ENCODE peak calls at places on chromosomes 13 and 19, in six cellular contexts. W is IMR-90, K is fibroblast of lung, R is GM23338, C is neural progenitor cell, A is PC-9. L is an unnamed sample.

GRCh38 chr19:21269813-21270212 is 59.4 kb downstream of the ZNF708 start:
- DNase-seq in W (no peak), K (no peak), R (no peak), C (no peak), A (no peak), L (no peak)

GRCh38 chr19:34960103-34960805 is 3.8 kb downstream of the ZNF792 start:
- DNase-seq in W (peak), K (peak), R (no peak), C (no peak), A (peak), L (no peak)

GRCh38 chr19:33400856-33401682 is 27.6 kb downstream of the CEBPG start:
- DNase-seq in W (no peak), K (no peak), R (no peak), C (no peak), A (no peak), L (no peak)

GRCh38 chr13:37627428-37627827 is 28.9 kb upstream of the POSTN start:
- DNase-seq in W (no peak), K (no peak), R (no peak), C (no peak), A (no peak), L (no peak)

GRCh38 chr19:18274303-18274775 is at the start of gene IQCN:
- DNase-seq in W (no peak), K (peak), R (peak), C (no peak), A (peak), L (peak)

GRCh38 chr19:17969096-17969792 is 2.3 kb downstream of the KCNN1 start:
- DNase-seq in W (no peak), K (no peak), R (no peak), C (no peak), A (no peak), L (no peak)

GRCh38 chr19:5913739-5914357 is at the start of gene CAPS:
- DNase-seq in W (peak), K (peak), R (no peak), C (no peak), A (peak), L (no peak)

GRCh38 chr19:4984448-4984990 is 15.6 kb downstream of the KDM4B start:
- DNase-seq in W (no peak), K (no peak), R (no peak), C (no peak), A (no peak), L (no peak)

GRCh38 chr13:102310691-102311432 is 91.0 kb downstream of the FGF14 start:
- DNase-seq in W (no peak), K (no peak), R (no peak), C (no peak), A (no peak), L (no peak)

GRCh38 chr13:51494151-51494550 is 41.3 kb upstream of the INTS6 start:
- DNase-seq in W (peak), K (peak), R (no peak), C (no peak), A (no peak), L (peak)

GRCh38 chr13:114105351-114106225 is 26.8 kb downstream of the RASA3 start:
- DNase-seq in W (no peak), K (no peak), R (no peak), C (no peak), A (no peak), L (no peak)

DNA sequence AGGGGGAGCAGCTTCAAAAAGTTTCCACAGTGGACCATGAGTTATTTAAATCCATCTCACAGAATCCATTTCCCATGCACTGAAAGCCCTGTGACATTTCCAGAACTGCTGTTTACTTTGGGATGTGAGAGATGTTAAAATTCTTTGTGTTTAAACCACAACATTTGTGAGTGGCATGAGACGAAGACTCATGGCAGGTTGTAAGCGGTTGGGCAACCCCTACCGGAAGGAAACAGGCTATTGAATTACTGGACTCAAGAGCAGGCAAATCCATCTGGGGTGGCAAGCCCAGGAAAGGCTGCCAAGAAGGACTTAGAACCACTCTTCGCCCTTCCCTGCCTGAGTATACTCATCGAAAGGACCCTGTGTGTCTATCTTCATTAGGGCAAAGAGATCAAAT is 22.3 kb upstream of the CLDN10 start:
- DNase-seq in W (peak), K (peak), R (no peak), C (no peak), A (peak), L (no peak)
- H2AFZ ChIP-seq in W (no peak), K (no peak), R (peak), C (peak), A (no peak), L (no peak)

GRCh38 chr19:47598407-47599349 is 10.3 kb upstream of the BICRA start:
- DNase-seq in W (peak), K (peak), R (peak), C (peak), A (peak), L (peak)
- H3K4me3 ChIP-seq in W (peak), K (peak), R (peak), C (peak), A (peak), L (peak)

GRCh38 chr13:63690672-63691071 is 2275.0 kb upstream of the PCDH20 start:
- DNase-seq in W (peak), K (no peak), R (no peak), C (no peak), A (no peak), L (no peak)
- H2AFZ ChIP-seq in W (no peak), K (no peak), R (no peak), C (peak), A (peak), L (no peak)

GRCh38 chr19:41323430-41324125 is 13.6 kb downstream of the CCDC97 start:
- DNase-seq in W (peak), K (peak), R (peak), C (no peak), A (no peak), L (peak)

GRCh38 chr19:41325640-41325946 is 15.6 kb downstream of the CCDC97 start:
- DNase-seq in W (no peak), K (no peak), R (no peak), C (no peak), A (no peak), L (no peak)

GRCh38 chr19:41325947-41326706 is 16.2 kb downstream of the CCDC97 start:
- DNase-seq in W (peak), K (peak), R (no peak), C (no peak), A (no peak), L (peak)

GRCh38 chr19:41324231-41324702 is 14.3 kb downstream of the CCDC97 start:
- DNase-seq in W (no peak), K (no peak), R (no peak), C (no peak), A (no peak), L (no peak)

GRCh38 chr19:41324921-41325639 is 15.1 kb downstream of the CCDC97 start:
- DNase-seq in W (peak), K (peak), R (peak), C (peak), A (no peak), L (no peak)
- H3K4me3 ChIP-seq in W (no peak), K (no peak), R (peak), C (peak), A (no peak), L (no peak)

GRCh38 chr19:45643927-45644771 is 5.0 kb upstream of the EML2 start:
- DNase-seq in W (no peak), K (no peak), R (no peak), C (no peak), A (no peak), L (no peak)
- H2AFZ ChIP-seq in W (peak), K (no peak), R (peak), C (no peak), A (no peak), L (no peak)

L was measured in trophoblast cell.